ENCODE peak calls at places on chromosome 16, in six cellular contexts. One of them, this sample, is unnamed.

GRCh38 chr16:24721830-24722238 is 7.6 kb upstream of the TNRC6A start:
- DNase-seq in fibroblast of lung: no peak
- DNase-seq in neural progenitor cell: no peak
- DNase-seq in brain microvascular endothelial cell: no peak
- DNase-seq in foreskin fibroblast: no peak
- DNase-seq in cardiac muscle cell: no peak
- DNase-seq in this sample: no peak

GRCh38 chr16:2846511-2847310 is 11.3 kb downstream of the PRSS22 start:
- DNase-seq in fibroblast of lung: peak; percentile 10
- DNase-seq in neural progenitor cell: no peak
- DNase-seq in brain microvascular endothelial cell: no peak
- DNase-seq in foreskin fibroblast: peak; percentile 82
- DNase-seq in cardiac muscle cell: peak; percentile 16
- DNase-seq in this sample: peak; percentile 32

GRCh38 chr16:80189481-80190163 is 351.2 kb upstream of the DYNLRB2 start:
- DNase-seq in fibroblast of lung: no peak
- DNase-seq in neural progenitor cell: no peak
- DNase-seq in brain microvascular endothelial cell: no peak
- DNase-seq in foreskin fibroblast: no peak
- DNase-seq in cardiac muscle cell: no peak
- DNase-seq in this sample: no peak

GRCh38 chr16:2609827-2610470 is 72.1 kb downstream of the PDPK1 start:
- DNase-seq in fibroblast of lung: no peak
- DNase-seq in neural progenitor cell: no peak
- DNase-seq in brain microvascular endothelial cell: no peak
- DNase-seq in foreskin fibroblast: no peak
- DNase-seq in cardiac muscle cell: no peak
- DNase-seq in this sample: no peak

GRCh38 chr16:89953671-89954406 is 5.3 kb downstream of the DEF8 start:
- DNase-seq in fibroblast of lung: no peak
- DNase-seq in neural progenitor cell: no peak
- DNase-seq in brain microvascular endothelial cell: no peak
- DNase-seq in foreskin fibroblast: no peak
- DNase-seq in cardiac muscle cell: no peak
- DNase-seq in this sample: no peak

GRCh38 chr16:4272114-4272954 is 489 bp downstream of the TFAP4 start:
- DNase-seq in fibroblast of lung: peak; percentile 28
- DNase-seq in neural progenitor cell: peak; percentile 74
- DNase-seq in brain microvascular endothelial cell: no peak
- DNase-seq in foreskin fibroblast: no peak
- DNase-seq in cardiac muscle cell: peak; percentile 40
- DNase-seq in this sample: peak; percentile 40

GRCh38 chr16:16966439-16966838 is 504.3 kb downstream of the XYLT1 start:
- DNase-seq in fibroblast of lung: no peak
- DNase-seq in neural progenitor cell: no peak
- DNase-seq in brain microvascular endothelial cell: no peak
- DNase-seq in foreskin fibroblast: no peak
- DNase-seq in cardiac muscle cell: no peak
- DNase-seq in this sample: no peak

GRCh38 chr16:48619547-48619946 is 9.6 kb upstream of the N4BP1 start:
- DNase-seq in fibroblast of lung: no peak
- DNase-seq in neural progenitor cell: no peak
- DNase-seq in brain microvascular endothelial cell: no peak
- DNase-seq in foreskin fibroblast: no peak
- DNase-seq in cardiac muscle cell: no peak
- DNase-seq in this sample: no peak

GRCh38 chr16:62021295-62021694 is 14.9 kb downstream of the CDH8 start:
- DNase-seq in fibroblast of lung: no peak
- DNase-seq in neural progenitor cell: no peak
- DNase-seq in brain microvascular endothelial cell: no peak
- DNase-seq in foreskin fibroblast: no peak
- DNase-seq in cardiac muscle cell: no peak
- DNase-seq in this sample: peak; percentile 2

GRCh38 chr16:8816967-8817662 is 19.5 kb downstream of the PMM2 start:
- DNase-seq in fibroblast of lung: no peak
- DNase-seq in neural progenitor cell: no peak
- DNase-seq in brain microvascular endothelial cell: no peak
- DNase-seq in foreskin fibroblast: no peak
- DNase-seq in cardiac muscle cell: no peak
- DNase-seq in this sample: no peak

GRCh38 chr16:69188716-69189115 is 1.8 kb downstream of the SNTB2 start:
- DNase-seq in fibroblast of lung: no peak
- DNase-seq in neural progenitor cell: peak; percentile 22
- DNase-seq in brain microvascular endothelial cell: peak; percentile 20
- DNase-seq in foreskin fibroblast: no peak
- DNase-seq in cardiac muscle cell: peak; percentile 44
- DNase-seq in this sample: no peak

GRCh38 chr16:4316732-4317461 is 1.0 kb downstream of the GLIS2 start:
- DNase-seq in fibroblast of lung: peak; percentile 40
- DNase-seq in neural progenitor cell: no peak
- DNase-seq in brain microvascular endothelial cell: no peak
- DNase-seq in foreskin fibroblast: no peak
- DNase-seq in cardiac muscle cell: no peak
- DNase-seq in this sample: peak; percentile 39

GRCh38 chr16:63403792-63404191 is 1367.6 kb upstream of the CDH8 start:
- DNase-seq in fibroblast of lung: no peak
- DNase-seq in neural progenitor cell: no peak
- DNase-seq in brain microvascular endothelial cell: no peak
- DNase-seq in foreskin fibroblast: no peak
- DNase-seq in cardiac muscle cell: no peak
- DNase-seq in this sample: no peak

GRCh38 chr16:68756250-68757051 is 19.4 kb downstream of the CDH1 start:
- DNase-seq in fibroblast of lung: no peak
- DNase-seq in neural progenitor cell: no peak
- DNase-seq in brain microvascular endothelial cell: no peak
- DNase-seq in foreskin fibroblast: no peak
- DNase-seq in cardiac muscle cell: peak; percentile 40
- DNase-seq in this sample: no peak

GRCh38 chr16:71542377-71542776 is 16.2 kb downstream of the CHST4 start:
- DNase-seq in fibroblast of lung: peak; percentile 6
- DNase-seq in neural progenitor cell: peak; percentile 84
- DNase-seq in brain microvascular endothelial cell: peak; percentile 28
- DNase-seq in foreskin fibroblast: peak; percentile 8
- DNase-seq in cardiac muscle cell: peak; percentile 55
- DNase-seq in this sample: no peak

GRCh38 chr16:81681311-81681710 is 97.8 kb upstream of the PLCG2 start:
- DNase-seq in fibroblast of lung: no peak
- DNase-seq in neural progenitor cell: no peak
- DNase-seq in brain microvascular endothelial cell: no peak
- DNase-seq in foreskin fibroblast: no peak
- DNase-seq in cardiac muscle cell: no peak
- DNase-seq in this sample: no peak

GRCh38 chr16:28149016-28149888 is 62.5 kb downstream of the XPO6 start:
- DNase-seq in fibroblast of lung: no peak
- DNase-seq in neural progenitor cell: no peak
- DNase-seq in brain microvascular endothelial cell: no peak
- DNase-seq in foreskin fibroblast: no peak
- DNase-seq in cardiac muscle cell: peak; percentile 15
- DNase-seq in this sample: no peak

GRCh38 chr16:9123871-9124270 is 32.4 kb downstream of the HAPSTR1 start:
- DNase-seq in fibroblast of lung: no peak
- DNase-seq in neural progenitor cell: no peak
- DNase-seq in brain microvascular endothelial cell: no peak
- DNase-seq in foreskin fibroblast: no peak
- DNase-seq in cardiac muscle cell: no peak
- DNase-seq in this sample: no peak

GRCh38 chr16:1330931-1331711 is 2.3 kb upstream of the BAIAP3 start:
- DNase-seq in fibroblast of lung: no peak
- DNase-seq in neural progenitor cell: no peak
- DNase-seq in brain microvascular endothelial cell: no peak
- DNase-seq in foreskin fibroblast: no peak
- DNase-seq in cardiac muscle cell: no peak
- DNase-seq in this sample: no peak

GRCh38 chr16:87226926-87227650 is 90.1 kb downstream of the C16orf95 start:
- DNase-seq in fibroblast of lung: peak; percentile 75
- DNase-seq in neural progenitor cell: no peak
- DNase-seq in brain microvascular endothelial cell: peak; percentile 90
- DNase-seq in foreskin fibroblast: peak; percentile 66
- DNase-seq in cardiac muscle cell: peak; percentile 86
- DNase-seq in this sample: peak; percentile 86

GRCh38 chr16:27429981-27430441 is 28.0 kb downstream of the IL21R start:
- DNase-seq in fibroblast of lung: no peak
- DNase-seq in neural progenitor cell: no peak
- DNase-seq in brain microvascular endothelial cell: no peak
- DNase-seq in foreskin fibroblast: no peak
- DNase-seq in cardiac muscle cell: peak; percentile 7
- DNase-seq in this sample: no peak

GRCh38 chr16:68517606-68518161 is 21.4 kb upstream of the ZFP90 start:
- DNase-seq in fibroblast of lung: no peak
- DNase-seq in neural progenitor cell: no peak
- DNase-seq in brain microvascular endothelial cell: no peak
- DNase-seq in foreskin fibroblast: no peak
- DNase-seq in cardiac muscle cell: no peak
- DNase-seq in this sample: no peak

GRCh38 chr16:72961115-72961832 is 86.7 kb downstream of the ZFHX3 start:
- DNase-seq in fibroblast of lung: peak; percentile 33
- DNase-seq in neural progenitor cell: no peak
- DNase-seq in brain microvascular endothelial cell: peak; percentile 31
- DNase-seq in foreskin fibroblast: peak; percentile 21
- DNase-seq in cardiac muscle cell: peak; percentile 14
- DNase-seq in this sample: no peak

GRCh38 chr16:81570189-81570846 is 125.7 kb downstream of the CMIP start:
- DNase-seq in fibroblast of lung: no peak
- DNase-seq in neural progenitor cell: no peak
- DNase-seq in brain microvascular endothelial cell: no peak
- DNase-seq in foreskin fibroblast: no peak
- DNase-seq in cardiac muscle cell: no peak
- DNase-seq in this sample: no peak

GRCh38 chr16:90077757-90078593 is 844 bp upstream of the PRDM7 start:
- DNase-seq in fibroblast of lung: peak; percentile 42
- DNase-seq in neural progenitor cell: peak; percentile 33
- DNase-seq in brain microvascular endothelial cell: no peak
- DNase-seq in foreskin fibroblast: no peak
- DNase-seq in cardiac muscle cell: peak; percentile 43
- DNase-seq in this sample: peak; percentile 44

GRCh38 chr16:86062271-86062965 is 163.5 kb downstream of the IRF8 start:
- DNase-seq in fibroblast of lung: no peak
- DNase-seq in neural progenitor cell: no peak
- DNase-seq in brain microvascular endothelial cell: no peak
- DNase-seq in foreskin fibroblast: no peak
- DNase-seq in cardiac muscle cell: no peak
- DNase-seq in this sample: no peak
- H3K4me3 ChIP-seq in fibroblast of lung: no peak overlapping the region
- H3K4me3 ChIP-seq in neural progenitor cell: no peak overlapping the region
- H3K4me3 ChIP-seq in brain microvascular endothelial cell: no peak overlapping the region
- H3K4me3 ChIP-seq in foreskin fibroblast: no peak overlapping the region
- H3K4me3 ChIP-seq in cardiac muscle cell: no peak overlapping the region
- H3K4me3 ChIP-seq in this sample: no peak overlapping the region

GRCh38 chr16:57753448-57754353 is 18.1 kb downstream of the KATNB1 start:
- DNase-seq in fibroblast of lung: no peak
- DNase-seq in neural progenitor cell: no peak
- DNase-seq in brain microvascular endothelial cell: no peak
- DNase-seq in foreskin fibroblast: no peak
- DNase-seq in cardiac muscle cell: no peak
- DNase-seq in this sample: no peak

GRCh38 chr16:57752581-57753447 is 17.2 kb downstream of the KATNB1 start:
- DNase-seq in fibroblast of lung: no peak
- DNase-seq in neural progenitor cell: no peak
- DNase-seq in brain microvascular endothelial cell: no peak
- DNase-seq in foreskin fibroblast: no peak
- DNase-seq in cardiac muscle cell: no peak
- DNase-seq in this sample: no peak

GRCh38 chr16:57751539-57752202 is 16.1 kb downstream of the KATNB1 start:
- DNase-seq in fibroblast of lung: no peak
- DNase-seq in neural progenitor cell: no peak
- DNase-seq in brain microvascular endothelial cell: no peak
- DNase-seq in foreskin fibroblast: no peak
- DNase-seq in cardiac muscle cell: no peak
- DNase-seq in this sample: no peak

GRCh38 chr16:57750796-57751538 is 15.4 kb downstream of the KATNB1 start:
- DNase-seq in fibroblast of lung: no peak
- DNase-seq in neural progenitor cell: no peak
- DNase-seq in brain microvascular endothelial cell: no peak
- DNase-seq in foreskin fibroblast: no peak
- DNase-seq in cardiac muscle cell: no peak
- DNase-seq in this sample: no peak

DNA sequence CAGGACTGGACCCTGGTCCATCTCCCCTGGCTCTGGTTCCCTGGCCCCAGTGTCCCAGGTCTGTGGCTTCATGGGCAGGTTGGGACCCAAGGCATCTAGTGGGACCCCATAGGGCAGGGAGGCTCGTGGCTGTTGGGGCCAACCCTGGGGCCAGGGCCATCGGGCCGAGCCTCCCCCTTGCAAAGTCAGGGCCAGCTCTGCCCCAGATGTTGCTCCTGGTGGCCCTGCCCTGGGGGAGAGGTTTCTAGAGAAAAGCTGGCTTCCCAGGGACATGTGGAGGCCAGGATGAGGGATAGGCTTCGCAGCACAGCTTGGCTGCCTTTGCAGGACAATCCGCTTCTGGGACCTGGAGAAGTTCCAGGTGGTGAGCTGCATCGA is 16.6 kb downstream of the KATNB1 start:
- DNase-seq in fibroblast of lung: no peak
- DNase-seq in neural progenitor cell: no peak
- DNase-seq in brain microvascular endothelial cell: no peak
- DNase-seq in foreskin fibroblast: no peak
- DNase-seq in cardiac muscle cell: no peak
- DNase-seq in this sample: no peak
- TF ChIP-seq CTCF in fibroblast of lung: no peak
- TF ChIP-seq CTCF in neural progenitor cell: no peak
- TF ChIP-seq CTCF in brain microvascular endothelial cell: no peak
- TF ChIP-seq CTCF in foreskin fibroblast: no peak
- TF ChIP-seq CTCF in cardiac muscle cell: no peak
- TF ChIP-seq CTCF in this sample: no peak

GRCh38 chr16:30416047-30416603 is 8.7 kb downstream of the ZNF771 start:
- DNase-seq in fibroblast of lung: no peak
- DNase-seq in neural progenitor cell: no peak
- DNase-seq in brain microvascular endothelial cell: no peak
- DNase-seq in foreskin fibroblast: no peak
- DNase-seq in cardiac muscle cell: no peak
- DNase-seq in this sample: no peak
- H3K4me3 ChIP-seq in fibroblast of lung: no peak overlapping the region
- H3K4me3 ChIP-seq in neural progenitor cell: no peak overlapping the region
- H3K4me3 ChIP-seq in brain microvascular endothelial cell: no peak overlapping the region
- H3K4me3 ChIP-seq in foreskin fibroblast: no peak overlapping the region
- H3K4me3 ChIP-seq in cardiac muscle cell: no peak overlapping the region
- H3K4me3 ChIP-seq in this sample: no peak overlapping the region

GRCh38 chr16:74903095-74903494 is 81.8 kb downstream of the WDR59 start:
- DNase-seq in fibroblast of lung: no peak
- DNase-seq in neural progenitor cell: no peak
- DNase-seq in brain microvascular endothelial cell: no peak
- DNase-seq in foreskin fibroblast: no peak
- DNase-seq in cardiac muscle cell: no peak
- DNase-seq in this sample: no peak

GRCh38 chr16:74902161-74902560 is 82.8 kb downstream of the WDR59 start:
- DNase-seq in fibroblast of lung: no peak
- DNase-seq in neural progenitor cell: no peak
- DNase-seq in brain microvascular endothelial cell: no peak
- DNase-seq in foreskin fibroblast: no peak
- DNase-seq in cardiac muscle cell: no peak
- DNase-seq in this sample: no peak

GRCh38 chr16:74899786-74900185 is 85.1 kb downstream of the WDR59 start:
- DNase-seq in fibroblast of lung: no peak
- DNase-seq in neural progenitor cell: no peak
- DNase-seq in brain microvascular endothelial cell: no peak
- DNase-seq in foreskin fibroblast: no peak
- DNase-seq in cardiac muscle cell: no peak
- DNase-seq in this sample: no peak

GRCh38 chr16:74903882-74904678 is 80.8 kb downstream of the WDR59 start:
- DNase-seq in fibroblast of lung: no peak
- DNase-seq in neural progenitor cell: no peak
- DNase-seq in brain microvascular endothelial cell: no peak
- DNase-seq in foreskin fibroblast: no peak
- DNase-seq in cardiac muscle cell: no peak
- DNase-seq in this sample: no peak

GRCh38 chr16:74901606-74902005 is 83.3 kb downstream of the WDR59 start:
- DNase-seq in fibroblast of lung: peak; percentile 12
- DNase-seq in neural progenitor cell: no peak
- DNase-seq in brain microvascular endothelial cell: no peak
- DNase-seq in foreskin fibroblast: no peak
- DNase-seq in cardiac muscle cell: no peak
- DNase-seq in this sample: no peak
- TF ChIP-seq CTCF in fibroblast of lung: no peak
- TF ChIP-seq CTCF in neural progenitor cell: no peak
- TF ChIP-seq CTCF in brain microvascular endothelial cell: no peak
- TF ChIP-seq CTCF in foreskin fibroblast: no peak
- TF ChIP-seq CTCF in cardiac muscle cell: no peak
- TF ChIP-seq CTCF in this sample: no peak